ENCODE peak calls at places on chromosomes 16 and 17, in nine cellular contexts. F is heart right ventricle; G is A549; A is H9; Y is CD8-positive, alpha-beta T cell; K is heart left ventricle; J is osteocyte; V is A673; T is WTC11. C is an unnamed sample.

GRCh38 chr16:85894266-85894665 is 4.7 kb upstream of the IRF8 start:
- DNase-seq in V (no peak), T (peak), J (no peak), K (no peak), G (no peak), A (peak), F (no peak), Y (no peak), C (no peak)

GRCh38 chr16:79786389-79786788 is 185.9 kb upstream of the MAF start:
- DNase-seq in K (no peak), Y (no peak), V (no peak), J (no peak), T (no peak), G (no peak), A (no peak), F (no peak), C (no peak)

GRCh38 chr16:11972128-11972527 is 4.4 kb upstream of the SNX29 start:
- DNase-seq in F (no peak), T (peak), J (no peak), G (no peak), A (no peak), V (peak), K (no peak), Y (no peak), C (no peak)

GRCh38 chr16:53068423-53068833 is 13.6 kb downstream of the CHD9 start:
- DNase-seq in Y (no peak), G (no peak), T (no peak), F (no peak), J (no peak), K (no peak), A (no peak), V (no peak), C (no peak)

GRCh38 chr17:835263-835662 is 53.1 kb downstream of the MRM3 start:
- DNase-seq in A (peak), T (no peak), Y (no peak), V (no peak), G (no peak), K (no peak), J (no peak), F (no peak), C (no peak)

GRCh38 chr17:72122668-72123495 is 2.1 kb downstream of the SOX9 start:
- DNase-seq in J (no peak), Y (no peak), A (peak), K (no peak), V (peak), T (peak), F (no peak), G (no peak), C (peak)

GRCh38 chr16:72400257-72401078 is 228.5 kb upstream of the PMFBP1 start:
- DNase-seq in J (no peak), F (peak), T (peak), K (no peak), G (peak), Y (peak), A (peak), V (peak), C (peak)

GRCh38 chr17:16585796-16586195 is 16.8 kb upstream of the ZNF287 start:
- DNase-seq in A (no peak), F (no peak), K (no peak), J (peak), G (no peak), T (no peak), Y (no peak), V (no peak), C (no peak)

GRCh38 chr16:57630931-57631845 is 2.8 kb downstream of the ADGRG1 start:
- DNase-seq in T (no peak), F (no peak), A (no peak), Y (no peak), J (no peak), V (no peak), G (no peak), K (no peak), C (no peak)

GRCh38 chr17:77110006-77110374 is 30.8 kb upstream of the SEC14L1 start:
- DNase-seq in K (no peak), F (peak), Y (no peak), A (no peak), V (peak), J (no peak), T (no peak), G (no peak), C (peak)

GRCh38 chr17:29007456-29008455 is 1.9 kb upstream of the SEZ6 start:
- DNase-seq in Y (no peak), K (no peak), A (no peak), J (no peak), F (no peak), T (no peak), V (no peak), G (peak), C (no peak)

GRCh38 chr17:4901648-4902344 is 1.1 kb downstream of the CHRNE start:
- DNase-seq in Y (peak), F (peak), G (no peak), V (no peak), A (peak), T (no peak), K (peak), J (no peak), C (peak)

GRCh38 chr17:7852919-7853692 is 1.8 kb upstream of the TMEM88 start:
- DNase-seq in Y (peak), G (no peak), J (no peak), A (peak), V (no peak), K (no peak), F (no peak), T (peak), C (no peak)

DNA sequence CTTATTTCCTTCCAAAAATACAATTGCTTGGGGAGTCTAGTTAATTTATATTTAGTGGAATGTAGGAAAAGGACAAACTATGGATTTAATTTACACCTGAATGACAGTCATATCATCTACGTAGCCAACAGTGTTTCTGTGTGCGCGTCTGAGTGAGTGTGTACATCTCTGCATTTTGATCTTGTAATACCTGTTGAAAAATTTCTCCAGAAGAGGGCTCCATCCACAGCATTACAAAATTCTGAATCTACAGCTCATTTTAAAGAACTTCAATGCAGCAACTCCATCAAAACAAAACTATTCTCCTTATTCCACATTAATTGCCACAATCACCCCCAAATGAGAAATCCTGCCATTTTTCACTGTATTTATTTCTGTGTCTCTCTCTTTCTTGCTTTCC is 3.9 kb downstream of the CDH13 start:
- DNase-seq in K (no peak), F (no peak), G (no peak), J (no peak), Y (no peak), V (no peak), T (no peak), A (no peak), C (no peak)
- TF ChIP-seq CTCF in K (peak), F (peak), G (peak), J (peak), Y (no peak), V (peak), T (no peak), A (no peak), C (no peak)

DNA sequence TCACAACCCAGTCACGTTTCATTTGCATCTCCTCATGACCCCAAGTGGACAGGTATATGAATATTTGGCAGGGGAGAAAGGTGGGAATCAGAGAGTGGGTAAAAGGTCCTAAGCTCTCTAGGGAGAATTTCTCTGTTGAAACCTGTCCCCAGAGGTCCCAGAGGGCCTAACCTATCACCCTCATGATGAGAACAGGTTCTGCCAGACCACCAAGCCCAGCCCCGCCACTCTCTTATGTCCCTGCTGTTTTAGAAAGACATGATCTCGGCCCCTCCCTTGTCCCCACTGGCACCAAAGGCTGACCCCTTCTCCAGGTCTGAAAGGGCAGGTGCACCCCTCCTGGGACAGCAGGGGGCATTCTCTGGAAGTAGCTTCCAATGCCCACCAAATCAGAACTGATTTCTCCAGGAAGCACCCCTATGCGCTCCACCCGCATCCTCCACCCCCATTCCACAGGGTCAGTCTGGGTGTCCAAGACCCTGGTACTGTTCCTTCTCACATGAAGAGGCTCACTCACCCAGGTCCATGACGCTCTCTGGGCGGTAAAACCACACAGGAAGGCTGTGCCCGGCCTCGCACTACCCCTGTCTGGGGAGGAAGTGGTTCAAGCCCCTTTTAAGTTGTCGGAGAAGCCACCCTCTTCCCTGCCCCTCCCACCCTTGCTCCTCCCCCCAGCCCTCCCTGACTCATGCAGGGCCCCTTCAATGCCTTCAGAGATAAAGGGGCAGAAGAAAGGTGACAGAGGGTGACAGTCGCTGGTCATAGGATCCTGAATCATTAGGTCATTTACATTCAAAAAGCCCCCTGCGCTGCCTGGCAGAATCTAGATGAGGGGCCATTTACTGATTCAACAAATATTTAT is at the start of gene CCR7:
- DNase-seq in T (no peak), V (no peak), G (no peak), F (no peak), Y (peak), A (peak), J (peak), K (no peak), C (peak)
- TF ChIP-seq CTCF in T (no peak), V (no peak), G (no peak), F (no peak), Y (no peak), A (no peak), J (no peak), K (no peak), C (no peak)

GRCh38 chr17:35898283-35899070 is 18.3 kb upstream of the CCL5 start:
- DNase-seq in A (no peak), T (no peak), G (no peak), F (peak), K (peak), J (no peak), V (no peak), Y (peak), C (no peak)
- TF ChIP-seq CTCF in A (no peak), T (no peak), G (no peak), F (no peak), K (no peak), J (no peak), V (no peak), Y (no peak), C (no peak)

DNA sequence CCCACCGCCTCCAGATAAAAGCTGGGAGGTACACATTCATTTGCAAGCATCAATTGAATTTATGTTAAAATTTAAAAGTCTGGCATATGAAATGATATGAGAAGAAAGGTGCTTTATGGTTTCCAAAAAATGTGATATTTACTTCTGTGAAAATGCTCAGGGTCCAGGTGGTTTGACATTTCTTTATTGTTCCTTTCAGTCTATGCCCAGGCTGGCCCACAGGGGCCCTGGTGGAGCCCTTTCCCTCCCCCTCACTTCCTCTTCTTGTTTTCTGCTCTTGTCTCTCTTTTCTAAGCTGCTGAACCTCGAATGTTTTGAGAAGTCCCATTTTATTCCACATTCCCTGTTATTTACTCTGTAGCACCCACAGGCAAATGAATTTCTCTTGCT is 127.8 kb downstream of the HS3ST3B1 start:
- DNase-seq in T (no peak), A (no peak), F (no peak), V (no peak), J (no peak), G (no peak), Y (no peak), K (no peak), C (no peak)
- TF ChIP-seq CTCF in T (no peak), A (no peak), F (no peak), V (no peak), J (no peak), G (no peak), Y (no peak), K (no peak), C (no peak)

DNA sequence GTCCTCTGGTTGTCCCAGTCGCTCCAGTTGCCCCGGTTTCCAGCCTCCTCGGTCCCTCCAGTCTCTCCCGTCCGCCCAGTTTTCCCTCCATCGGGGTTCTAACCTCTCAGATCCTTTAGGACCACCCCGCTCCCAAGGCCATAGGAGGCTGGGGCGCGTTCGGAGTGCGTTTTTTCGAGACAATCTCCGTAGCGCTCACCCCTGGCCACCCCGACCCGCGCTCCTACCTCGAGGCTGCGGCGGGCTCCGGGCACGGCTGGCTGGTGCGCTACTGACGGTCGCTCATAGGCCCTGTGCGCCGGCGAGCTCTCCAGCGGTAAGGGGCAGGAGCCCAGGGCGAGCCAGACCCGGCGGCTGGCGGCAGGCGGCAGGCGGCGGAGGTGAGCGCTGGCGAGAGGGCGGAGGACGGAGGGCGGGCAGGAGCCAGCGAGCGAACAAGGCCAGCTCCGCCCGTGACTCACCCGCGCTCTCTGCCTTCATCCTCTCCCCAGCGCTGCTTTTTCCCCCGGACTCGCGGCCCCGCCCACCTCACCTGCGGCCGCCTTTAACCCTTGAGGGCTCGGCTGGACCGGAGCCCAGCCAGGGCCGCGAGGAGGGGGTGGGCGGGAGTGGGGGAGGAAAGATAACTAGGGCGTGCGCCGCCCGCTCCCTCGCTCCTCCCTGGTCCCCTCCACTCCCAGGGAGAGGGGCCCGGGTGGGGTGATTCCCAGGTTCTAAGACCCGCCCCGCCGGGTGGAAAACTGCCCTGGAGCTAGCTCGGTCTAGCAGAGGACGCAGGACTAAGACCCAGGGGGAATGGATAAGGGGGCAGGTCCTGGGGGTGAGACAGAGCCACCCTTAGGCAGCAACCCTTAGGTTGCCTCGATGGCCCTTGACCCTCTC is at the start of gene SP6:
- DNase-seq in K (peak), F (peak), Y (peak), T (peak), V (no peak), A (peak), G (peak), J (no peak), C (peak)
- TF ChIP-seq CTCF in K (peak), F (no peak), Y (no peak), T (no peak), V (no peak), A (peak), G (peak), J (peak), C (no peak)

GRCh38 chr17:15446036-15446435 is 21.4 kb downstream of the CDRT4 start:
- DNase-seq in Y (no peak), F (no peak), A (peak), V (no peak), K (no peak), G (no peak), T (peak), J (no peak), C (no peak)
- TF ChIP-seq CTCF in Y (no peak), F (no peak), A (peak), V (peak), K (no peak), G (peak), T (peak), J (no peak), C (no peak)